ENCODE peak calls at places on chromosomes 11 and 22, in six cellular contexts. X is endothelial cell of umbilical vein; O is CD8-positive, alpha-beta T cell; C is heart right ventricle; U is right lobe of liver; R is tibial nerve. W is an unnamed sample.

GRCh38 chr11:13939952-13940610 is 22.4 kb upstream of the SPON1 start:
- DNase-seq in X (no peak), O (no peak), C (no peak), U (no peak), R (no peak), W (no peak)

GRCh38 chr11:4061700-4062099 is 32.9 kb upstream of the RRM1 start:
- DNase-seq in X (no peak), O (no peak), C (no peak), U (no peak), R (no peak), W (no peak)

GRCh38 chr22:49704345-49705215 is 123.1 kb downstream of the BRD1 start:
- DNase-seq in X (no peak), O (no peak), C (no peak), U (no peak), R (peak), W (no peak)

GRCh38 chr11:47857485-47858168 is 9.5 kb upstream of the NUP160 start:
- DNase-seq in X (no peak), O (no peak), C (no peak), U (no peak), R (no peak), W (no peak)

GRCh38 chr11:75339685-75340409 is 11.6 kb downstream of the ARRB1 start:
- DNase-seq in X (peak), O (no peak), C (no peak), U (no peak), R (no peak), W (peak)

GRCh38 chr11:35064114-35064800 is 74.7 kb upstream of the CD44 start:
- DNase-seq in X (no peak), O (no peak), C (no peak), U (no peak), R (no peak), W (no peak)

GRCh38 chr11:112113539-112114457 is 27.1 kb downstream of the SDHD start:
- DNase-seq in X (peak), O (no peak), C (no peak), U (no peak), R (no peak), W (no peak)

GRCh38 chr11:121494355-121495099 is 41.8 kb upstream of the SORL1-AS1 start:
- DNase-seq in X (no peak), O (peak), C (no peak), U (no peak), R (no peak), W (no peak)

GRCh38 chr11:115226556-115226955 is 277.7 kb downstream of the CADM1 start:
- DNase-seq in X (peak), O (no peak), C (no peak), U (no peak), R (no peak), W (no peak)

GRCh38 chr11:10823152-10823579 is 14.4 kb upstream of the EIF4G2 start:
- DNase-seq in X (no peak), O (no peak), C (no peak), U (no peak), R (no peak), W (no peak)

GRCh38 chr11:72840780-72841179 is 26.6 kb downstream of the ATG16L2 start:
- DNase-seq in X (no peak), O (no peak), C (no peak), U (no peak), R (no peak), W (no peak)

GRCh38 chr11:125593113-125593761 is 585 bp downstream of the STT3A start:
- DNase-seq in X (no peak), O (no peak), C (no peak), U (no peak), R (no peak), W (no peak)

GRCh38 chr11:122363306-122363705 is 247.3 kb upstream of the BLID start:
- DNase-seq in X (no peak), O (no peak), C (no peak), U (no peak), R (no peak), W (no peak)

GRCh38 chr11:96279421-96280290 is 63.3 kb downstream of the MAML2 start:
- DNase-seq in X (no peak), O (no peak), C (no peak), U (no peak), R (no peak), W (no peak)
- H3K4me3 ChIP-seq in X (no peak), O (no peak), C (no peak), U (no peak), R (no peak), W (no peak)

GRCh38 chr22:24559471-24559870 is 3.7 kb downstream of the SNRPD3 start:
- DNase-seq in X (no peak), O (no peak), C (no peak), U (no peak), R (no peak), W (no peak)
- H3K4me3 ChIP-seq in X (no peak), O (no peak), C (no peak), U (no peak), R (no peak), W (no peak)

DNA sequence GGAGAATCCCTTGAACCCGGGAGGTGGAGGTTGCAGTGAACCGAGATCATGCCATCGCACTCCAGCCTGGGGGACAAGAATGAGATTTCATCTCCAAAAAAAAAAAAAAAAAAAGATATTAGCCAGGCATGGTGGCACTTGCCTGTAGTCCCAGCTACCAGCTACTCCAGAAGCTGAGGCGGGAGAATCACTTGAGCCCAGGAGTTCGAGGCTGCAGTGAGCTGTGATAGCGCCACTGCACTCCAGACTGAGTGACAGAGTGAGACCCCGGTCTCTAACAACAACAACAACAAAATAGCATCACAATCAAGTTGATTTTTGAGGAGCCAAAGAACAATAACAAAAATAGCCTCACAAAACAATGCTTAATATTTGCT is 2.3 kb downstream of the PMM1 start:
- DNase-seq in X (no peak), O (no peak), C (no peak), U (no peak), R (no peak), W (no peak)
- H3K4me3 ChIP-seq in X (no peak), O (no peak), C (no peak), U (peak), R (no peak), W (no peak)

GRCh38 chr11:61720597-61720996 is 31.8 kb upstream of the MYRF start:
- DNase-seq in X (no peak), O (no peak), C (no peak), U (no peak), R (no peak), W (no peak)
- H3K4me3 ChIP-seq in X (no peak), O (no peak), C (no peak), U (no peak), R (no peak), W (no peak)

DNA sequence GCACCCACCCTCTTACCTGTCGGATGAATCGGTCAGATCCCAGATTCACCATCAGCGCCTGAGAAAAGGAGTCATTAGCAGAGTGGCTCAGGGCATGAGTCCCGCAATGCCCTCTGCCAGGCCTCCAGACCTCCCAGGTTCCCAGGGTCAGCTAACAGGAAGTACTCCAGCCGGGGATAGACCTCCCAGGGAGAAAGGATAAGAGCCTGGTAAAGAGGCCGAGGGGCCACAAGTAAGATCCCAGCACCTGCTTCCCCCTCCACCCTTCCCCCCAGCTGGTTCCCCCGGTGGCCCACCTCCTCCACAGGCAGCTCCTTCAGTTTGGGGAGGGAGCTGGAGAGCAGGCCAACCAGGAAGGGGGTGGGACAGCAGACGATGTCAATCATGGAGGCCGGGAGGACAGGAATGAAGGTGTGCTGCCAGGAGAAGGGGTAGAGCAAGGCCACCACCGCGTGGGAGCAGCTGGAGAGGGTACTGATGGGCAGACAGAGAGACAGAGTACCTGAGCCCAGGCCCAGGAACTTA is 16.4 kb downstream of the RPL27A start:
- DNase-seq in X (no peak), O (no peak), C (no peak), U (no peak), R (no peak), W (no peak)
- H3K4me3 ChIP-seq in X (no peak), O (no peak), C (no peak), U (no peak), R (no peak), W (no peak)

GRCh38 chr11:92227233-92227593 is 2.6 kb downstream of the FAT3 start:
- DNase-seq in X (no peak), O (no peak), C (no peak), U (no peak), R (no peak), W (no peak)
- H3K4me3 ChIP-seq in X (no peak), O (no peak), C (no peak), U (no peak), R (no peak), W (peak)

DNA sequence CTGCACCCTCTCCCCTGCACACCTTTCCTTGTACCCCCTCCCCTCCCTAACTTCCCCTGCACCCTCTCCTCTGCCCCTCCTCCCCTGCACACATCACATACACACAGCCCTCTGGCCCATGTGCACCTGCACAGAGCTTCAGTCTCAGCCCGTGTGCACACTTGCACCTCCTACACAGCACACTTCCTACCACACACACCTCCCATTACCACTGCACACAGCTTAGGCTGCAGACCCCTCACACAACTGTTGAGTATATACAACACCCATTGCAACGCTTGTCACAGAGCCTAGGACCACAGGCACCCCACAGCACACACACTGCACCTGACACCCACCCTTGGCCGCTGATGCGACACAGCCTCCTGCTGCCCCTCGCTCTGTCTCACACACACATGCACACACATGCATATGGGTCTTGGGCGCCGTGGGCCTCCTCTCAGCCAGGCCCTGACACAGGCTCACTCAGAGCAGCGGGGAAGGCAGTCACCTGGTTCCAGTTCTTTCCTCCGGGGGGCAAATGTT is 404 bp downstream of the SIGIRR start:
- DNase-seq in X (no peak), O (no peak), C (no peak), U (peak), R (no peak), W (no peak)
- H3K4me3 ChIP-seq in X (peak), O (peak), C (peak), U (peak), R (peak), W (peak)

GRCh38 chr11:1520987-1521349 is 34.4 kb upstream of the MOB2 start:
- DNase-seq in X (no peak), O (no peak), C (peak), U (no peak), R (no peak), W (peak)
- H3K4me3 ChIP-seq in X (no peak), O (no peak), C (no peak), U (no peak), R (no peak), W (no peak)

GRCh38 chr22:41976070-41976901 is 7.0 kb downstream of the SEPTIN3 start:
- DNase-seq in X (no peak), O (peak), C (no peak), U (peak), R (no peak), W (no peak)
- H3K4me3 ChIP-seq in X (no peak), O (peak), C (peak), U (peak), R (peak), W (peak)

W was measured in right cardiac atrium.